ENCODE peak calls at places on chromosomes 2 and 18, in six cellular contexts. One of them, this sample, is unnamed.
A peak's percentile ranks its signal among the peaks of the same experiment; 100 is the strongest.

GRCh38 chr2:230868947-230869690 is 4.4 kb downstream of the ITM2C start:
- DNase-seq in IMR-90: no peak
- DNase-seq in A549: no peak
- DNase-seq in HepG2: no peak
- DNase-seq in K562: no peak
- DNase-seq in GM12878: no peak
- DNase-seq in this sample: no peak

GRCh38 chr2:241753493-241753892 is 19.1 kb downstream of the D2HGDH start:
- DNase-seq in IMR-90: no peak
- DNase-seq in A549: no peak
- DNase-seq in HepG2: no peak
- DNase-seq in K562: no peak
- DNase-seq in GM12878: no peak
- DNase-seq in this sample: no peak

GRCh38 chr2:107325983-107326786 is 440.2 kb upstream of the ST6GAL2 start:
- DNase-seq in IMR-90: no peak
- DNase-seq in A549: no peak
- DNase-seq in HepG2: no peak
- DNase-seq in K562: no peak
- DNase-seq in GM12878: no peak
- DNase-seq in this sample: no peak

GRCh38 chr18:27871731-27872130 is 305.2 kb downstream of the CDH2 start:
- DNase-seq in IMR-90: no peak
- DNase-seq in A549: no peak
- DNase-seq in HepG2: no peak
- DNase-seq in K562: no peak
- DNase-seq in GM12878: no peak
- DNase-seq in this sample: no peak

GRCh38 chr2:150612957-150613710 is 125.7 kb upstream of the RND3 start:
- DNase-seq in IMR-90: no peak
- DNase-seq in A549: no peak
- DNase-seq in HepG2: no peak
- DNase-seq in K562: no peak
- DNase-seq in GM12878: no peak
- DNase-seq in this sample: no peak

GRCh38 chr2:45260946-45261345 is 251.7 kb upstream of the SIX2 start:
- DNase-seq in IMR-90: no peak
- DNase-seq in A549: no peak
- DNase-seq in HepG2: no peak
- DNase-seq in K562: no peak
- DNase-seq in GM12878: no peak
- DNase-seq in this sample: no peak

GRCh38 chr2:164109006-164109405 is 373.2 kb upstream of the FIGN start:
- DNase-seq in IMR-90: no peak
- DNase-seq in A549: no peak
- DNase-seq in HepG2: no peak
- DNase-seq in K562: no peak
- DNase-seq in GM12878: no peak
- DNase-seq in this sample: no peak

GRCh38 chr2:226282151-226282550 is 517.5 kb downstream of the IRS1 start:
- DNase-seq in IMR-90: no peak
- DNase-seq in A549: no peak
- DNase-seq in HepG2: no peak
- DNase-seq in K562: no peak
- DNase-seq in GM12878: no peak
- DNase-seq in this sample: no peak

GRCh38 chr18:44826418-44827259 is 146.0 kb downstream of the SETBP1 start:
- DNase-seq in IMR-90: peak; percentile 83
- DNase-seq in A549: peak; percentile 66
- DNase-seq in HepG2: no peak
- DNase-seq in K562: no peak
- DNase-seq in GM12878: no peak
- DNase-seq in this sample: no peak

GRCh38 chr2:239114616-239115265 is 266.9 kb downstream of the TWIST2 start:
- DNase-seq in IMR-90: no peak
- DNase-seq in A549: no peak
- DNase-seq in HepG2: no peak
- DNase-seq in K562: no peak
- DNase-seq in GM12878: no peak
- DNase-seq in this sample: peak; percentile 13

GRCh38 chr18:59048378-59048777 is 91.3 kb upstream of the SEC11C start:
- DNase-seq in IMR-90: no peak
- DNase-seq in A549: no peak
- DNase-seq in HepG2: no peak
- DNase-seq in K562: no peak
- DNase-seq in GM12878: no peak
- DNase-seq in this sample: no peak
- TF ChIP-seq BHLHE40 in IMR-90: no peak
- TF ChIP-seq BHLHE40 in A549: no peak
- TF ChIP-seq BHLHE40 in HepG2: no peak
- TF ChIP-seq BHLHE40 in K562: no peak
- TF ChIP-seq BHLHE40 in GM12878: no peak
- TF ChIP-seq BHLHE40 in this sample: no peak

DNA sequence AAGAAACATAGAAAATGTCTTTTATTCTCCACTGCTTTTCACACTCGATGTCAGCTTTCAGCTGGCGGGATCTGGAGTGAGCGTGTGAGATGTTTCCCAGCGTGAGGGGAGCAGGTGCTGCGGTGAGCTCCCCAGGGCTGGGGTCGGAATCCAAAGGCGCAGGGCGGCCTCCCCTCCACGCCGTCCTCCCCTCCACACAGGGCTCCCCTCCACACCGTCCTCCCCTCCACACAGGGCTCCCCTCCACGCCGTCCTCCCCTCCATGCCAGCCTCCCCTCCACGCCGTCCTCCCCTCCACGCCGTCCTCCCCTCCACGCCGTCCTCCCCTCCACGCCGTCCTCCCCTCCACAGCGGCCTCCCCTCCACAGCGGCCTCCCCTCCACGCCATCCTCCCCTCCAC is 26.9 kb upstream of the KCNG2 start:
- DNase-seq in IMR-90: no peak
- DNase-seq in A549: no peak
- DNase-seq in HepG2: no peak
- DNase-seq in K562: no peak
- DNase-seq in GM12878: no peak
- DNase-seq in this sample: no peak
- TF ChIP-seq BHLHE40 in IMR-90: no peak
- TF ChIP-seq BHLHE40 in A549: no peak
- TF ChIP-seq BHLHE40 in HepG2: no peak
- TF ChIP-seq BHLHE40 in K562: no peak
- TF ChIP-seq BHLHE40 in GM12878: no peak
- TF ChIP-seq BHLHE40 in this sample: no peak

DNA sequence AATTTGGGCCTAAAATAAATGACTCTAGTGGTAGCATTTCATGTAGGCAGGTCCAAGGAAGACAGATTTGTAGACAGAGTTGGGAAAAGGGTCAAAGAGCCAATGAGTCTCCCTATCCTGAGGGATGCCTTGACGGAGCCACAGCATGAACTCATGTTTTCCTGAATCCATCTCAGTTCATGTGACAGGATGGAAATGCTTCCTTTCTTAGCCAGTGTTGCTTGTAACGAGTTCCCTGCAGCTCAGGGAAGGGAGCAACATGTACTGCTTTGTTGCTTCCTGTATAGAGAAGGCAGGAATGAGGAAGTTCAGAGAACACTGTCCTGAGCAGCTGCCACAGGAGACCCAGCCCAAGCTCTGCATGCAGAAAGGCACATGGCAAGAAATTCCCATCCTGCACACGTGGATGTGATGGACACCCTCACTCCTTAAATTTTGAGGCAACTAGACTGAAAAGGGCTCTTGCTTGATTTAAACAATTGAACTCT is 27.9 kb downstream of the TMEM17 start:
- DNase-seq in IMR-90: peak; percentile 24
- DNase-seq in A549: no peak
- DNase-seq in HepG2: peak; percentile 60
- DNase-seq in K562: no peak
- DNase-seq in GM12878: no peak
- DNase-seq in this sample: no peak
- TF ChIP-seq BHLHE40 in IMR-90: no peak
- TF ChIP-seq BHLHE40 in A549: no peak
- TF ChIP-seq BHLHE40 in HepG2: no peak
- TF ChIP-seq BHLHE40 in K562: no peak
- TF ChIP-seq BHLHE40 in GM12878: no peak
- TF ChIP-seq BHLHE40 in this sample: no peak

GRCh38 chr2:12493031-12493513 is 223.7 kb upstream of the TRIB2 start:
- DNase-seq in IMR-90: peak; percentile 93
- DNase-seq in A549: no peak
- DNase-seq in HepG2: no peak
- DNase-seq in K562: peak; percentile 94
- DNase-seq in GM12878: no peak
- DNase-seq in this sample: no peak
- TF ChIP-seq BHLHE40 in IMR-90: no peak
- TF ChIP-seq BHLHE40 in A549: no peak
- TF ChIP-seq BHLHE40 in HepG2: no peak
- TF ChIP-seq BHLHE40 in K562: no peak
- TF ChIP-seq BHLHE40 in GM12878: no peak
- TF ChIP-seq BHLHE40 in this sample: no peak

GRCh38 chr2:19059076-19059475 is 299.3 kb downstream of the OSR1 start:
- DNase-seq in IMR-90: no peak
- DNase-seq in A549: no peak
- DNase-seq in HepG2: no peak
- DNase-seq in K562: no peak
- DNase-seq in GM12878: no peak
- DNase-seq in this sample: no peak
- TF ChIP-seq BHLHE40 in IMR-90: no peak
- TF ChIP-seq BHLHE40 in A549: no peak
- TF ChIP-seq BHLHE40 in HepG2: no peak
- TF ChIP-seq BHLHE40 in K562: no peak
- TF ChIP-seq BHLHE40 in GM12878: no peak
- TF ChIP-seq BHLHE40 in this sample: no peak

GRCh38 chr2:85769236-85769986 is 15.6 kb downstream of the ATOH8 start:
- DNase-seq in IMR-90: no peak
- DNase-seq in A549: peak; percentile 51
- DNase-seq in HepG2: peak; percentile 75
- DNase-seq in K562: no peak
- DNase-seq in GM12878: no peak
- DNase-seq in this sample: peak; percentile 78
- TF ChIP-seq BHLHE40 in IMR-90: no peak
- TF ChIP-seq BHLHE40 in A549: no peak
- TF ChIP-seq BHLHE40 in HepG2: no peak
- TF ChIP-seq BHLHE40 in K562: no peak
- TF ChIP-seq BHLHE40 in GM12878: no peak
- TF ChIP-seq BHLHE40 in this sample: no peak

GRCh38 chr2:64404743-64405142 is 49.2 kb upstream of the LGALSL start:
- DNase-seq in IMR-90: no peak
- DNase-seq in A549: no peak
- DNase-seq in HepG2: peak; percentile 31
- DNase-seq in K562: peak; percentile 46
- DNase-seq in GM12878: no peak
- DNase-seq in this sample: no peak

GRCh38 chr2:64402876-64403275 is 51.1 kb upstream of the LGALSL start:
- DNase-seq in IMR-90: no peak
- DNase-seq in A549: no peak
- DNase-seq in HepG2: no peak
- DNase-seq in K562: peak; percentile 11
- DNase-seq in GM12878: no peak
- DNase-seq in this sample: no peak

GRCh38 chr2:64403426-64403825 is 50.5 kb upstream of the LGALSL start:
- DNase-seq in IMR-90: no peak
- DNase-seq in A549: no peak
- DNase-seq in HepG2: no peak
- DNase-seq in K562: no peak
- DNase-seq in GM12878: no peak
- DNase-seq in this sample: no peak

GRCh38 chr2:64405476-64406406 is 48.2 kb upstream of the LGALSL start:
- DNase-seq in IMR-90: peak; percentile 56
- DNase-seq in A549: no peak
- DNase-seq in HepG2: no peak
- DNase-seq in K562: no peak
- DNase-seq in GM12878: no peak
- DNase-seq in this sample: no peak

DNA sequence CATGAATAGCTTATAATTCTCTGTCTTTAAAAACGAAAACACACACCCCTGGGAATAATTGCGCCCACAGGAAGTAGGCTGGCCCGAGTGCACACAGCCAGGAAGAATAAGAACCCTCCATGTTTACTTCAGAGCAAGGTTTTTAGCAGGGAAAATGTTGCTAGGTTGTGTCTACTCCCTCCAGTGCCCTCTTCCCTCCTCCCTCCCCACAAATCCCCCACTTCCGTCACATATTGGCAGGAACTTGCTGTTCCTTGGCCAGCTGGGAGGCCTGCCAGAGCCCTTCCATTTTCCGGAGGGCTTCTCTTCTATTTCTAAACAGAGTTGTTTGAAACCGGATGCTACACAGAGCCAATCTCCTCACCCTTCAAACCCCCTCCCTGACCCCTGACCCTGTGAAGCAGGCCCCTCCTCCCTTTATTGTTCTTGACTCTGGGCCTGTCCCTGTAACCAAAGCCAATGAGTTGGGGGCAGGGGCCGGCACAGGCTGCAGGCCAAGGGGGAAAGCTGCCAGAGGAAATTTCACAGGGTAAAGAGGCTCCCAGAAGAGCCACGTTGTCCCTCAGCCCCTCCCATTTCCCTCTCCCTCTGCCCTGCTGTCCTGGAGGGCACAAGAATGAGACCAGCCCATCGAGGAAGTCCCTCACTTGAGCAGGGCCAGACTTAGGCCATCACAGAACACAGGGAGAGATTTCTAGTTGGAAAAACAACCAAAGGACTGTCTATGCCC is 49.8 kb upstream of the LGALSL start:
- DNase-seq in IMR-90: peak; percentile 35
- DNase-seq in A549: no peak
- DNase-seq in HepG2: peak; percentile 77
- DNase-seq in K562: no peak
- DNase-seq in GM12878: no peak
- DNase-seq in this sample: no peak
- TF ChIP-seq BHLHE40 in IMR-90: no peak
- TF ChIP-seq BHLHE40 in A549: no peak
- TF ChIP-seq BHLHE40 in HepG2: no peak
- TF ChIP-seq BHLHE40 in K562: no peak
- TF ChIP-seq BHLHE40 in GM12878: no peak
- TF ChIP-seq BHLHE40 in this sample: no peak

DNA sequence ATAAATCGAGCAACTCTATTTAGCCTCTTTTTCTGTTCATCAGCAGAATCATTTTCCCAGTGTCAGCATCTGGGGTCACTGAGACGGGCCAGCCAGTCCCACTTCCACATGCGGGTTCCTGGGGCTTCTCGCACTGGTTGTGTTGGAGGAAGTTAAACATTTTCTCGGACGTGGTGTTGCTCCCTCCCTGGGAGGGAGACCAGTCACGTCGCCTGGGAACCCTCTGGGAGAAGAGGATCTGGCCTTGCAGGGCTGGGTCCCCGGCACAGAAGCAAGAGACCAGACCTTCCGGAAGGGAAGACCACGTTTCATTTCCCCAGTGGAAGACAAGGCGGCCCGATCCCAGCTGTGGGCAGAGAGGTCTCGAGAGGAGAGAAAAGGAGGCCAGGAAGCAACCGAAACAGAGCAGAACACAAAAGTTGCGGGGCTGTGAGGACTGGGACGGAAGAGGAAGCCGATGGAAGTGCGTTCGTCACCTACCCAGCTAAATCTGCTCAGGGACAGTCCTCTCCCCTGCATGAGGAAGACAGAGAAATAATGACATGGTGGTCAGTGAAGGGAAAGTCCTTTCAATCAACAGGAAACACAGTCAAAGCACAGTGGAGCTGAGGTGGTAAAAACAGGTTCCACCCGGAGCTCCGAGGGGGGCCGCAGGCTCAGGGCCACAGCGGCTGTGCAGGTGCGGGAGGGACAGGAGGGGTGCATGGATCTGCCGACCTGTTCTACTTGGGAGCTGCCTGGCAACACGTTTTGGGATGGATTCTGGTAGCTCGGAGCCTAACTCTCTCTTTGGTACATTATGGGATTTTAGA is 144.4 kb downstream of the MBP start:
- DNase-seq in IMR-90: no peak
- DNase-seq in A549: no peak
- DNase-seq in HepG2: no peak
- DNase-seq in K562: no peak
- DNase-seq in GM12878: no peak
- DNase-seq in this sample: no peak
- TF ChIP-seq BHLHE40 in IMR-90: no peak
- TF ChIP-seq BHLHE40 in A549: no peak
- TF ChIP-seq BHLHE40 in HepG2: no peak
- TF ChIP-seq BHLHE40 in K562: no peak
- TF ChIP-seq BHLHE40 in GM12878: no peak
- TF ChIP-seq BHLHE40 in this sample: no peak